ENCODE peak calls at places on chromosomes 4 and X, in four cellular contexts. G is EH, K is ACHN, B is endothelial cell. C is an unnamed sample.

GRCh38 chr4:78556655-78557054 is 5.1 kb downstream of the ANXA3 start:
- DNase-seq in G (no peak), K (no peak), B (no peak), C (no peak)

GRCh38 chrX:55714111-55714510 is 3.4 kb upstream of the RRAGB start:
- DNase-seq in G (no peak), K (no peak), B (no peak), C (no peak)

GRCh38 chrX:40504801-40505605 is 75.8 kb upstream of the ATP6AP2 start:
- DNase-seq in G (peak), K (peak), B (no peak), C (peak)

GRCh38 chr4:28228575-28228974 is 1367.9 kb downstream of the STIM2 start:
- DNase-seq in G (peak), K (no peak), B (no peak), C (no peak)

GRCh38 chr4:126513596-126513995 is 1119.2 kb upstream of the INTU start:
- DNase-seq in G (no peak), K (no peak), B (no peak), C (no peak)

GRCh38 chrX:22164770-22165388 is 107.8 kb upstream of the CBLL2 start:
- DNase-seq in G (peak), K (no peak), B (no peak), C (no peak)

GRCh38 chr4:100593933-100594332 is 76.1 kb upstream of the EMCN start:
- DNase-seq in G (peak), K (no peak), B (no peak), C (no peak)

GRCh38 chr4:68218044-68218443 is 27.4 kb downstream of the TMPRSS11B start:
- DNase-seq in G (no peak), K (no peak), B (no peak), C (no peak)

GRCh38 chr4:3331511-3332394 is 38.9 kb downstream of the RGS12 start:
- DNase-seq in G (no peak), K (no peak), B (no peak), C (no peak)

GRCh38 chrX:320126-320783 is 1.7 kb upstream of the GTPBP6 start:
- DNase-seq in G (peak), K (no peak), B (peak), C (no peak)

GRCh38 chr4:143085224-143085623 is 99.5 kb upstream of the USP38 start:
- DNase-seq in G (no peak), K (peak), B (no peak), C (peak)

GRCh38 chr4:138961687-138962086 is 53.9 kb upstream of the NOCT start:
- DNase-seq in G (no peak), K (no peak), B (no peak), C (no peak)

GRCh38 chr4:2080429-2081300 is 21.5 kb downstream of the NAT8L start:
- DNase-seq in G (no peak), K (no peak), B (no peak), C (no peak)

GRCh38 chrX:68980906-68981616 is 152.2 kb downstream of the EFNB1 start:
- DNase-seq in G (no peak), K (no peak), B (no peak), C (no peak)

GRCh38 chr4:105998210-105998609 is 102.9 kb downstream of the NPNT start:
- DNase-seq in G (no peak), K (peak), B (no peak), C (no peak)

GRCh38 chrX:135264210-135264609 is 12.3 kb downstream of the ETDA start:
- DNase-seq in G (no peak), K (no peak), B (no peak), C (no peak)

GRCh38 chrX:112851161-112851779 is 10.6 kb upstream of the AMOT start:
- DNase-seq in G (no peak), K (no peak), B (no peak), C (no peak)

GRCh38 chr4:132203618-132204017 is 945.5 kb upstream of the PCDH10 start:
- DNase-seq in G (no peak), K (no peak), B (no peak), C (no peak)